ENCODE peak calls at places on chromosomes 12 and 14, in eight cellular contexts. C is HuH-7.5, H is T-helper 1 cell, S is erythroblast, N is NCI-H2171 treated with DMSO at 0.1 percent for 48 hours, Y is H9, E is GM04503, M is cardiac fibroblast. D is an unnamed sample.
A peak's percentile ranks its signal among the peaks of the same experiment; 100 is the strongest.

GRCh38 chr14:99876406-99876805 is 83.2 kb downstream of the EML1 start:
- DNase-seq in N (no peak), M (no peak), E (no peak), C (no peak), H (no peak), S (no peak), Y (no peak), D (no peak)

GRCh38 chr14:64117671-64118402 is 176.3 kb downstream of the ESR2 start:
- DNase-seq in H (no peak), M (peak; percentile 83), Y (no peak), S (no peak), E (no peak), N (no peak), C (no peak), D (no peak)

GRCh38 chr14:77421241-77421640 is 2.1 kb downstream of the NOXRED1 start:
- DNase-seq in N (no peak), M (peak; percentile 7), C (no peak), H (no peak), Y (no peak), S (no peak), E (peak; percentile 11), D (no peak)

GRCh38 chr12:55682087-55682796 is 25.5 kb downstream of the ITGA7 start:
- DNase-seq in N (no peak), C (no peak), H (no peak), M (no peak), E (no peak), S (no peak), Y (no peak), D (no peak)

GRCh38 chr12:53324113-53324778 is 2.8 kb upstream of the AAAS start:
- DNase-seq in Y (peak; percentile 60), N (no peak), C (no peak), H (no peak), E (no peak), S (peak; percentile 74), M (no peak), D (peak; percentile 46)

GRCh38 chr12:63844391-63845341 is at the start of gene SRGAP1:
- DNase-seq in E (peak; percentile 48), H (no peak), S (no peak), N (peak; percentile 62), M (peak; percentile 84), Y (peak; percentile 53), C (peak; percentile 39), D (no peak)

GRCh38 chr14:23145794-23146422 is 26.9 kb upstream of the CEBPE start:
- DNase-seq in Y (no peak), E (no peak), C (no peak), M (no peak), S (no peak), H (no peak), N (no peak), D (no peak)

GRCh38 chr12:103969391-103969790 is 3.7 kb downstream of the TDG start:
- DNase-seq in E (peak; percentile 27), Y (no peak), S (no peak), N (no peak), H (no peak), M (peak; percentile 25), C (no peak), D (no peak)

GRCh38 chr14:74881425-74882102 is at the start of gene DLST:
- DNase-seq in H (peak; percentile 68), S (peak; percentile 93), M (peak; percentile 87), Y (peak; percentile 90), E (peak; percentile 38), C (peak; percentile 78), N (peak; percentile 93), D (peak; percentile 82)

GRCh38 chr12:19018302-19018980 is 111.1 kb upstream of the PLEKHA5 start:
- DNase-seq in E (peak; percentile 53), Y (no peak), S (no peak), H (no peak), C (no peak), N (no peak), M (peak; percentile 81), D (no peak)

GRCh38 chr12:63276537-63277365 is 125.8 kb upstream of the AVPR1A start:
- DNase-seq in H (no peak), M (peak; percentile 57), C (no peak), E (no peak), S (peak; percentile 56), Y (peak; percentile 72), N (peak; percentile 41), D (peak; percentile 26)

GRCh38 chr12:122182887-122183587 is at the start of gene LRRC43:
- DNase-seq in E (no peak), C (no peak), S (no peak), H (no peak), M (peak; percentile 21), Y (peak; percentile 78), N (peak; percentile 96), D (no peak)

GRCh38 chr12:72075401-72075800 is 136.8 kb downstream of the TPH2 start:
- DNase-seq in E (no peak), N (no peak), S (no peak), M (no peak), C (no peak), H (no peak), Y (no peak), D (no peak)

GRCh38 chr12:64387201-64387816 is 3.2 kb downstream of the C12orf56 start:
- DNase-seq in H (no peak), N (peak; percentile 79), C (no peak), Y (no peak), E (no peak), M (no peak), S (no peak), D (no peak)